ENCODE peak calls at places on chromosomes 2 and 18, in five cellular contexts. One of them, this sample, is unnamed.
A peak's percentile ranks its signal among the peaks of the same experiment; 100 is the strongest.

GRCh38 chr18:49564435-49564834 is 2.6 kb downstream of the LIPG start:
- DNase-seq in stimulated activated naive CD4-positive, alpha-beta T cell: no peak
- DNase-seq in spleen: no peak
- DNase-seq in adrenal gland: no peak
- DNase-seq in A172: no peak
- DNase-seq in this sample: no peak

GRCh38 chr2:134669731-134670669 is 48.8 kb downstream of the TMEM163 start:
- DNase-seq in adrenal gland: peak; percentile 84
- DNase-seq in stimulated activated naive CD4-positive, alpha-beta T cell: peak; percentile 92
- DNase-seq in A172: no peak
- DNase-seq in spleen: peak; percentile 79
- DNase-seq in this sample: no peak

GRCh38 chr2:61233581-61233980 is 71.6 kb downstream of the C2orf74 start:
- DNase-seq in adrenal gland: no peak
- DNase-seq in spleen: no peak
- DNase-seq in stimulated activated naive CD4-positive, alpha-beta T cell: no peak
- DNase-seq in A172: no peak
- DNase-seq in this sample: no peak

GRCh38 chr18:43596106-43596712 is 318.9 kb upstream of the SYT4 start:
- DNase-seq in A172: peak; percentile 11
- DNase-seq in stimulated activated naive CD4-positive, alpha-beta T cell: no peak
- DNase-seq in adrenal gland: no peak
- DNase-seq in spleen: no peak
- DNase-seq in this sample: peak; percentile 26

GRCh38 chr2:85731606-85732005 is 22.2 kb upstream of the ATOH8 start:
- DNase-seq in A172: no peak
- DNase-seq in adrenal gland: no peak
- DNase-seq in spleen: no peak
- DNase-seq in stimulated activated naive CD4-positive, alpha-beta T cell: no peak
- DNase-seq in this sample: no peak

GRCh38 chr2:223720367-223720766 is 117.0 kb downstream of the AP1S3 start:
- DNase-seq in spleen: no peak
- DNase-seq in A172: no peak
- DNase-seq in adrenal gland: no peak
- DNase-seq in stimulated activated naive CD4-positive, alpha-beta T cell: no peak
- DNase-seq in this sample: no peak

GRCh38 chr2:46213906-46214305 is 83.3 kb upstream of the EPAS1 start:
- DNase-seq in A172: no peak
- DNase-seq in stimulated activated naive CD4-positive, alpha-beta T cell: no peak
- DNase-seq in spleen: no peak
- DNase-seq in adrenal gland: no peak
- DNase-seq in this sample: no peak

GRCh38 chr2:33110461-33110860 is 163.7 kb downstream of the LTBP1 start:
- DNase-seq in A172: no peak
- DNase-seq in stimulated activated naive CD4-positive, alpha-beta T cell: no peak
- DNase-seq in spleen: no peak
- DNase-seq in adrenal gland: no peak
- DNase-seq in this sample: no peak

GRCh38 chr2:20186078-20186854 is 38.7 kb downstream of the SDC1 start:
- DNase-seq in adrenal gland: peak; percentile 92
- DNase-seq in A172: peak; percentile 98
- DNase-seq in spleen: no peak
- DNase-seq in stimulated activated naive CD4-positive, alpha-beta T cell: no peak
- DNase-seq in this sample: no peak

GRCh38 chr2:71000780-71001591 is 6.3 kb upstream of the TEX261 start:
- DNase-seq in A172: peak; percentile 70
- DNase-seq in spleen: peak; percentile 97
- DNase-seq in adrenal gland: peak; percentile 72
- DNase-seq in stimulated activated naive CD4-positive, alpha-beta T cell: peak; percentile 81
- DNase-seq in this sample: peak; percentile 41

GRCh38 chr2:37323770-37324535 is 680 bp downstream of the PRKD3 start:
- DNase-seq in spleen: peak; percentile 84
- DNase-seq in adrenal gland: peak; percentile 61
- DNase-seq in stimulated activated naive CD4-positive, alpha-beta T cell: peak; percentile 72
- DNase-seq in A172: peak; percentile 49
- DNase-seq in this sample: no peak

GRCh38 chr2:189751080-189751658 is 11.4 kb downstream of the OSGEPL1 start:
- DNase-seq in adrenal gland: peak; percentile 59
- DNase-seq in spleen: no peak
- DNase-seq in stimulated activated naive CD4-positive, alpha-beta T cell: peak; percentile 56
- DNase-seq in A172: peak; percentile 45
- DNase-seq in this sample: peak; percentile 23

GRCh38 chr18:31146809-31147208 is 15.8 kb downstream of the DSC1 start:
- DNase-seq in spleen: no peak
- DNase-seq in stimulated activated naive CD4-positive, alpha-beta T cell: no peak
- DNase-seq in adrenal gland: no peak
- DNase-seq in A172: no peak
- DNase-seq in this sample: no peak

GRCh38 chr2:144523606-144524131 is 3.8 kb upstream of the ZEB2 start:
- DNase-seq in A172: no peak
- DNase-seq in stimulated activated naive CD4-positive, alpha-beta T cell: no peak
- DNase-seq in spleen: no peak
- DNase-seq in adrenal gland: no peak
- DNase-seq in this sample: no peak

This sample was measured in NCI-H2029.